ENCODE peak calls at places on chromosome 16, in six cellular contexts. J is A549, P is fibroblast of mammary gland, K is GM20000, T is osteoblast, X is transverse colon. E is an unnamed sample.

GRCh38 chr16:64754279-64754678 is 367.6 kb downstream of the CDH11 start:
- DNase-seq in P (no peak), T (no peak), K (no peak), J (no peak), X (no peak), E (no peak)

GRCh38 chr16:50272111-50272571 is 5.8 kb downstream of the ADCY7 start:
- DNase-seq in T (peak), X (no peak), P (no peak), J (no peak), K (no peak), E (peak)

GRCh38 chr16:56331915-56332314 is 93.4 kb downstream of the AMFR start:
- DNase-seq in T (no peak), J (no peak), K (no peak), X (no peak), P (no peak), E (no peak)

GRCh38 chr16:88810868-88811599 is 694 bp downstream of the APRT start:
- DNase-seq in T (peak), X (peak), J (peak), K (peak), P (peak), E (no peak)

GRCh38 chr16:3187798-3188674 is at the start of gene OR1F1:
- DNase-seq in P (peak), T (peak), J (peak), K (peak), X (no peak), E (no peak)

GRCh38 chr16:30582611-30583340 is 2.7 kb downstream of the ZNF785 start:
- DNase-seq in T (no peak), K (no peak), P (no peak), X (no peak), J (no peak), E (no peak)

GRCh38 chr16:75532791-75533190 is 3.1 kb downstream of the CHST5 start:
- DNase-seq in X (no peak), T (peak), K (no peak), P (no peak), J (no peak), E (no peak)

GRCh38 chr16:28891964-28892890 is 13.9 kb downstream of the ATP2A1 start:
- DNase-seq in J (no peak), X (no peak), P (no peak), T (peak), K (no peak), E (no peak)

GRCh38 chr16:50151744-50152143 is 1.4 kb upstream of the TENT4B start:
- DNase-seq in K (no peak), T (no peak), J (no peak), P (no peak), X (no peak), E (no peak)

GRCh38 chr16:1494129-1494640 is 1.0 kb downstream of the TELO2 start:
- DNase-seq in X (peak), J (peak), K (peak), P (peak), T (peak), E (no peak)

GRCh38 chr16:53043462-53043861 is 9.2 kb downstream of the CHD9NB start:
- DNase-seq in K (no peak), T (no peak), X (peak), P (no peak), J (no peak), E (no peak)

GRCh38 chr16:50924759-50925545 is 183.1 kb downstream of the CYLD start:
- DNase-seq in P (no peak), T (no peak), K (no peak), X (no peak), J (no peak), E (no peak)

GRCh38 chr16:8620535-8620934 is 963 bp upstream of the METTL22 start:
- DNase-seq in P (peak), K (no peak), X (no peak), J (no peak), T (no peak), E (no peak)

GRCh38 chr16:10949424-10949970 is 5.1 kb downstream of the CLEC16A start:
- DNase-seq in K (peak), J (no peak), T (peak), P (peak), X (peak), E (peak)

GRCh38 chr16:88469615-88470395 is 16.7 kb downstream of the ZFPM1 start:
- DNase-seq in X (no peak), J (no peak), T (no peak), P (no peak), K (no peak), E (no peak)

GRCh38 chr16:46972971-46973456 is 460 bp downstream of the DNAJA2 start:
- DNase-seq in T (peak), X (peak), J (no peak), P (peak), K (peak), E (no peak)

GRCh38 chr16:4947722-4948503 is 10.2 kb upstream of the SEC14L5 start:
- DNase-seq in X (no peak), T (peak), K (no peak), P (no peak), J (no peak), E (no peak)

GRCh38 chr16:4486126-4486893 is 10.1 kb downstream of the HMOX2 start:
- DNase-seq in J (no peak), P (no peak), T (no peak), X (no peak), K (no peak), E (no peak)

GRCh38 chr16:3112058-3112880 is at the start of gene ZNF205:
- DNase-seq in P (peak), K (no peak), J (peak), X (peak), T (peak), E (no peak)

DNA sequence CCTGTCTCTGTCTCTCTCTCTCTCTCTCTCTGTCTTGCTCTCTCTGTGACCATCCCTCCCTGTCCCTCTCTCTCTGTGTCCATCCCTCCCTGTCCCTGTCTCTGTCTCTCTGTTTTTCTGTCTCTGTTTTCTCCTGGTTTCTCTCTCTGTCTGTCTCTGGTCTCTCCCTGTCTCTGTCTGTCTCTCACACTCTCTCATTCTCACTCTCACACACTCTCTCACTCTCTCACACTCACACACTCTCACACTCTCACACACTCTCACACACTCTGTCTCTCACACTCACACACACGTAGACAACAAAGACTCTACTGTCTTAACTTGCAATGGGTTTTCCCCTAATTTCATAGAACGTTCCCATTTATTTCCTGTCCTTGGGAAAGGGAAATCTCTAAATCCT is 299.5 kb downstream of the FOXL1 start:
- DNase-seq in K (no peak), T (no peak), X (no peak), P (no peak), J (no peak), E (no peak)
- TF ChIP-seq CTCF in K (no peak), T (no peak), X (no peak), P (no peak), J (no peak), E (no peak)

GRCh38 chr16:69111216-69111615 is 5.8 kb downstream of the HAS3 start:
- DNase-seq in T (no peak), X (no peak), K (no peak), P (no peak), J (no peak), E (no peak)

GRCh38 chr16:69114346-69114975 is 9.0 kb downstream of the HAS3 start:
- DNase-seq in P (no peak), K (no peak), T (no peak), X (no peak), J (no peak), E (no peak)

GRCh38 chr16:69111831-69112230 is 6.4 kb downstream of the HAS3 start:
- DNase-seq in K (no peak), J (no peak), P (no peak), T (no peak), X (no peak), E (no peak)

GRCh38 chr16:69113216-69113615 is 7.8 kb downstream of the HAS3 start:
- DNase-seq in J (no peak), X (no peak), K (no peak), P (no peak), T (no peak), E (no peak)

GRCh38 chr16:69112285-69113129 is 7.1 kb downstream of the HAS3 start:
- DNase-seq in T (peak), J (peak), P (peak), X (peak), K (peak), E (no peak)
- TF ChIP-seq CTCF in T (peak), J (peak), P (peak), X (peak), K (peak), E (peak)

GRCh38 chr16:80931985-80932720 is 74.5 kb downstream of the CMC2 start:
- DNase-seq in P (peak), K (peak), T (peak), J (peak), X (peak), E (no peak)
- TF ChIP-seq CTCF in P (no peak), K (no peak), T (no peak), J (no peak), X (no peak), E (no peak)

GRCh38 chr16:70252355-70252988 is 732 bp upstream of the EXOSC6 start:
- DNase-seq in X (no peak), J (peak), K (no peak), T (peak), P (peak), E (no peak)
- TF ChIP-seq CTCF in X (peak), J (peak), K (peak), T (peak), P (peak), E (no peak)

GRCh38 chr16:83402160-83402794 is 405.5 kb upstream of the HSBP1 start:
- DNase-seq in J (no peak), P (peak), X (no peak), K (no peak), T (no peak), E (no peak)
- TF ChIP-seq CTCF in J (no peak), P (peak), X (no peak), K (no peak), T (peak), E (no peak)

GRCh38 chr16:82671743-82672142 is 45.0 kb downstream of the CDH13 start:
- DNase-seq in P (no peak), J (no peak), K (no peak), X (peak), T (no peak), E (no peak)
- TF ChIP-seq CTCF in P (peak), J (peak), K (peak), X (no peak), T (peak), E (no peak)

E was measured in CD14-positive monocyte.